ENCODE peak calls at places on chromosome 7, in ten cellular contexts. K is H7; T is SJSA1; X is GM04504; Z is anterior cingulate cortex; Q is NCI-H69; S is left colon; N is activated naive CD4-positive, alpha-beta T cell; O is stimulated activated CD8-positive, alpha-beta memory T cell treated with anti-CD3 and anti-CD28 coated beads, Interleukin-4, amount 100 ng/mL, for 24 hours; G is COLO829. W is an unnamed sample.

GRCh38 chr7:148715027-148715426 is 16.3 kb downstream of the CUL1 start:
- DNase-seq in Q (no peak), S (no peak), T (no peak), X (no peak), O (no peak), K (no peak), G (no peak), N (no peak), Z (no peak), W (no peak)

GRCh38 chr7:30887464-30887872 is 24.2 kb upstream of the AQP1 start:
- DNase-seq in T (no peak), X (no peak), G (no peak), S (no peak), O (no peak), Q (peak), Z (no peak), N (no peak), K (peak), W (no peak)

GRCh38 chr7:84624527-84624926 is 429.9 kb upstream of the SEMA3A start:
- DNase-seq in S (no peak), X (no peak), N (no peak), K (no peak), Z (no peak), O (no peak), G (no peak), Q (no peak), T (no peak), W (peak)

GRCh38 chr7:118311121-118311803 is 86.8 kb downstream of the ANKRD7 start:
- DNase-seq in Z (no peak), O (no peak), N (no peak), X (no peak), Q (peak), S (no peak), G (no peak), T (no peak), K (no peak), W (no peak)

GRCh38 chr7:151553356-151553755 is 33.7 kb upstream of the RHEB start:
- DNase-seq in N (no peak), X (no peak), Q (no peak), S (no peak), O (no peak), G (no peak), K (peak), T (no peak), Z (no peak), W (no peak)

GRCh38 chr7:106797937-106798336 is 67.1 kb upstream of the PIK3CG start:
- DNase-seq in X (no peak), S (no peak), O (no peak), K (no peak), Q (no peak), N (no peak), T (no peak), G (no peak), Z (no peak), W (no peak)

GRCh38 chr7:128679920-128680319 is 7.8 kb downstream of the GARIN1A start:
- DNase-seq in O (no peak), K (no peak), S (no peak), T (no peak), N (no peak), X (no peak), G (no peak), Q (no peak), Z (no peak), W (no peak)

GRCh38 chr7:4416436-4417092 is 265.5 kb upstream of the FOXK1 start:
- DNase-seq in Q (peak), G (peak), X (no peak), K (no peak), O (no peak), T (no peak), S (peak), Z (no peak), N (no peak), W (no peak)

GRCh38 chr7:70612811-70613210 is 519.1 kb upstream of the GALNT17 start:
- DNase-seq in S (no peak), G (no peak), Q (peak), Z (no peak), O (no peak), X (no peak), K (no peak), N (no peak), T (no peak), W (no peak)

GRCh38 chr7:1603346-1604211 is 33.7 kb upstream of the PSMG3 start:
- DNase-seq in G (no peak), T (no peak), Z (no peak), O (no peak), S (no peak), N (no peak), Q (no peak), X (no peak), K (peak), W (no peak)